ENCODE peak calls at places on chromosome 22, in four cellular contexts. Q is SK-N-SH, G is stomach, E is GM12878. X is an unnamed sample.

GRCh38 chr22:46596819-46597218 is 23.4 kb upstream of the GRAMD4 start:
- DNase-seq in Q (no peak), G (peak; percentile 97), E (no peak), X (no peak)

GRCh38 chr22:50576070-50576469 is 2.2 kb downstream of the CPT1B start:
- DNase-seq in Q (peak; percentile 64), G (no peak), E (no peak), X (no peak)

GRCh38 chr22:36198936-36199616 is 2.5 kb downstream of the APOL4 start:
- DNase-seq in Q (no peak), G (no peak), E (no peak), X (no peak)

GRCh38 chr22:41479671-41480396 is 10.9 kb downstream of the ACO2 start:
- DNase-seq in Q (no peak), G (no peak), E (no peak), X (no peak)

GRCh38 chr22:20111045-20111688 is 4.7 kb upstream of the RANBP1 start:
- DNase-seq in Q (peak; percentile 87), G (no peak), E (no peak), X (no peak)

GRCh38 chr22:37333724-37334460 is 51.6 kb downstream of the CYTH4 start:
- DNase-seq in Q (no peak), G (no peak), E (no peak), X (no peak)

GRCh38 chr22:32622004-32622761 is 147.6 kb downstream of the FBXO7 start:
- DNase-seq in Q (no peak), G (no peak), E (no peak), X (peak; percentile 55)

GRCh38 chr22:46135611-46136538 is 14.5 kb upstream of the PPARA start:
- DNase-seq in Q (no peak), G (no peak), E (no peak), X (no peak)

GRCh38 chr22:48667289-48667688 is 1160.4 kb downstream of the BRD1 start:
- DNase-seq in Q (no peak), G (no peak), E (no peak), X (no peak)

GRCh38 chr22:38716271-38716670 is 10.5 kb downstream of the GTPBP1 start:
- DNase-seq in Q (no peak), G (no peak), E (no peak), X (no peak)

GRCh38 chr22:41341990-41342389 is 39.8 kb upstream of the TEF start:
- DNase-seq in Q (no peak), G (no peak), E (peak; percentile 13), X (no peak)

GRCh38 chr22:36737776-36738175 is 34.2 kb upstream of the CACNG2 start:
- DNase-seq in Q (no peak), G (peak; percentile 21), E (no peak), X (peak; percentile 48)

GRCh38 chr22:36397081-36397766 is 9.5 kb upstream of the MYH9 start:
- DNase-seq in Q (no peak), G (no peak), E (no peak), X (peak; percentile 68)

GRCh38 chr22:49191506-49191980 is 636.1 kb downstream of the BRD1 start:
- DNase-seq in Q (no peak), G (no peak), E (no peak), X (no peak)

GRCh38 chr22:35539910-35540599 is 576 bp upstream of the RASD2 start:
- DNase-seq in Q (peak; percentile 98), G (peak; percentile 66), E (no peak), X (peak; percentile 95)

GRCh38 chr22:20206709-20207215 is 55.9 kb upstream of the CCDC188 start:
- DNase-seq in Q (no peak), G (peak; percentile 58), E (no peak), X (peak; percentile 73)

GRCh38 chr22:39556970-39557811 is 13.4 kb upstream of the CACNA1I start:
- DNase-seq in Q (peak; percentile 71), G (no peak), E (no peak), X (no peak)

GRCh38 chr22:20607157-20607907 is 99.9 kb downstream of the MED15 start:
- DNase-seq in Q (peak; percentile 55), G (no peak), E (no peak), X (peak; percentile 77)

GRCh38 chr22:49298834-49299750 is 528.6 kb downstream of the BRD1 start:
- DNase-seq in Q (no peak), G (peak; percentile 15), E (no peak), X (no peak)

GRCh38 chr22:37079668-37080171 is 28.2 kb downstream of the KCTD17 start:
- DNase-seq in Q (no peak), G (peak; percentile 41), E (no peak), X (peak; percentile 62)

GRCh38 chr22:42591987-42592386 is 22.7 kb downstream of the POLDIP3 start:
- DNase-seq in Q (no peak), G (no peak), E (no peak), X (no peak)
- H3K36me3 ChIP-seq in Q (peaks cover 17% of the 10 kb centered on the region), G (peaks cover 100% of the 10 kb centered on the region), E (peaks cover 34% of the 10 kb centered on the region), X (peaks cover 35% of the 10 kb centered on the region)

DNA sequence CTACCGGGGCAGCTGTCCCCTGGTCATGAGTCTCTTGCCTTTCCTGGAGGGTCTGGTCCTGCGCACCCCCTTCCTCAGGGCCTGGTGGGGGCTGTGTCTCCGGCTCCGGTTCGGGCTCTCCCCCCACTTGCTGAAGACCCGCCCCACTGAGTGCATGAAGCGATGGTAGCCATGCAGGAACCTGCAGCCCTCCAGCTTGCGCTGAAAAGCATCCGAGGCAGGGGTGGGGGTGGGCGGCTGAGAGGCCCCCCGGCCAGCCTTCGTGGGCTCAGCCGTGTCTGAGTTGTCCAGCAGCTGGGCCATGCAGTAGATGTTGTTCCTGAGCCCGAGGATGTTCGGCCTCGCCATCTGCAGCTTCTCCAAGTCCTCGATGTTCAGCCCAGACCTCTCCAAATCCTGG is 2.8 kb downstream of the OSM start:
- DNase-seq in Q (no peak), G (no peak), E (no peak), X (no peak)
- H3K4me3 ChIP-seq in Q (no peak overlapping the region), G (peak overlapping the region; percentile 28), E (no peak overlapping the region), X (no peak overlapping the region)

GRCh38 chr22:24950272-24950902 is 2.1 kb upstream of the KIAA1671 start:
- DNase-seq in Q (peak; percentile 53), G (no peak), E (no peak), X (no peak)

GRCh38 chr22:24953294-24954113 is 988 bp downstream of the KIAA1671 start:
- DNase-seq in Q (peak; percentile 76), G (peak; percentile 64), E (no peak), X (peak; percentile 39)

GRCh38 chr22:24954114-24954463 is 1.6 kb downstream of the KIAA1671 start:
- DNase-seq in Q (no peak), G (no peak), E (no peak), X (no peak)

GRCh38 chr22:24952837-24953293 is 349 bp downstream of the KIAA1671 start:
- DNase-seq in Q (peak; percentile 84), G (peak; percentile 61), E (no peak), X (no peak)

GRCh38 chr22:24951942-24952836 is at the start of gene KIAA1671:
- DNase-seq in Q (peak; percentile 99), G (peak; percentile 91), E (no peak), X (peak; percentile 88)
- TF ChIP-seq POLR2AphosphoS5 in Q (no peak), G (peak; percentile 10), E (no peak), X (no peak)

DNA sequence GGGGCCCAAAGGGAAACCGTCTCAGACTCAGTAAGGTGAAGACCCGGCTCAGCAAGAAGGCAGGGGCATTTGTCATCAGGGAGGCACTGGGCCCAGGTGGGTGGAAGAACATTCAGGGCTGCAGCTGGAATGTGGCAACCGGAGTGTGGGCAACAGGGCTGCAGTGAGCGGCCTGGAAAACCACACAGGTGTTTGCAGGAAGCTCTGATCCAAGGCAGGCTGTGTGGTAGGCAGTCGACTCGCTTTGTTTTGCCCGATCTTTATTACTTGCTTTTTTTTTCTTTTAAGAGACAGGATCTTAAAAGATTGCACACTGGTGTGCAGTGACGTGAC is 82.8 kb downstream of the DGCR2 start:
- DNase-seq in Q (no peak), G (no peak), E (no peak), X (no peak)
- H3K36me3 ChIP-seq in Q (peaks cover under 1% of the 10 kb centered on the region), G (peaks cover 76% of the 10 kb centered on the region), E (peaks cover 15% of the 10 kb centered on the region), X (peaks cover 76% of the 10 kb centered on the region)

X was measured in upper lobe of left lung.